ENCODE peak calls at places on chromosomes 3 and 15, in seven cellular contexts. One of them, this sample, is unnamed.

GRCh38 chr15:70319466-70319865 is 221.7 kb upstream of the TLE3 start:
- DNase-seq in T-cell: no peak
- DNase-seq in omental fat pad: no peak
- DNase-seq in iPS-NIHi11: no peak
- DNase-seq in RWPE1: no peak
- DNase-seq in stimulated activated CD4-positive, alpha-beta T cell treated with anti-CD3 and anti-CD28 coated beads, Interleukin-15, amount 100 ng/mL, for 1 hour: no peak
- DNase-seq in effector memory CD8-positive, alpha-beta T cell: no peak
- DNase-seq in this sample: no peak

GRCh38 chr3:104909188-104909587 is 457.5 kb upstream of the ALCAM start:
- DNase-seq in stimulated activated CD4-positive, alpha-beta T cell treated with anti-CD3 and anti-CD28 coated beads, Interleukin-15, amount 100 ng/mL, for 1 hour: no peak
- DNase-seq in omental fat pad: no peak
- DNase-seq in RWPE1: no peak
- DNase-seq in T-cell: no peak
- DNase-seq in effector memory CD8-positive, alpha-beta T cell: no peak
- DNase-seq in iPS-NIHi11: no peak
- DNase-seq in this sample: no peak

GRCh38 chr3:100359030-100359429 is 24.5 kb downstream of the NIT2 start:
- DNase-seq in stimulated activated CD4-positive, alpha-beta T cell treated with anti-CD3 and anti-CD28 coated beads, Interleukin-15, amount 100 ng/mL, for 1 hour: no peak
- DNase-seq in effector memory CD8-positive, alpha-beta T cell: no peak
- DNase-seq in T-cell: no peak
- DNase-seq in omental fat pad: no peak
- DNase-seq in iPS-NIHi11: no peak
- DNase-seq in RWPE1: no peak
- DNase-seq in this sample: no peak

GRCh38 chr15:95989392-95989791 is 341.1 kb upstream of the NR2F2 start:
- DNase-seq in effector memory CD8-positive, alpha-beta T cell: no peak
- DNase-seq in T-cell: no peak
- DNase-seq in omental fat pad: no peak
- DNase-seq in stimulated activated CD4-positive, alpha-beta T cell treated with anti-CD3 and anti-CD28 coated beads, Interleukin-15, amount 100 ng/mL, for 1 hour: no peak
- DNase-seq in iPS-NIHi11: no peak
- DNase-seq in RWPE1: no peak
- DNase-seq in this sample: no peak

GRCh38 chr15:45637552-45638033 is 2.8 kb downstream of the SQOR start:
- DNase-seq in omental fat pad: no peak
- DNase-seq in iPS-NIHi11: no peak
- DNase-seq in RWPE1: peak; percentile 66
- DNase-seq in effector memory CD8-positive, alpha-beta T cell: peak; percentile 57
- DNase-seq in T-cell: peak; percentile 40
- DNase-seq in stimulated activated CD4-positive, alpha-beta T cell treated with anti-CD3 and anti-CD28 coated beads, Interleukin-15, amount 100 ng/mL, for 1 hour: no peak
- DNase-seq in this sample: peak; percentile 73

GRCh38 chr3:52277972-52278509 is 408 bp downstream of the WDR82 start:
- DNase-seq in effector memory CD8-positive, alpha-beta T cell: no peak
- DNase-seq in omental fat pad: no peak
- DNase-seq in stimulated activated CD4-positive, alpha-beta T cell treated with anti-CD3 and anti-CD28 coated beads, Interleukin-15, amount 100 ng/mL, for 1 hour: no peak
- DNase-seq in T-cell: no peak
- DNase-seq in iPS-NIHi11: peak; percentile 68
- DNase-seq in RWPE1: peak; percentile 43
- DNase-seq in this sample: no peak

GRCh38 chr3:155753038-155753647 is 8.3 kb upstream of the PLCH1 start:
- DNase-seq in T-cell: no peak
- DNase-seq in omental fat pad: no peak
- DNase-seq in iPS-NIHi11: peak; percentile 35
- DNase-seq in RWPE1: peak; percentile 23
- DNase-seq in stimulated activated CD4-positive, alpha-beta T cell treated with anti-CD3 and anti-CD28 coated beads, Interleukin-15, amount 100 ng/mL, for 1 hour: no peak
- DNase-seq in effector memory CD8-positive, alpha-beta T cell: no peak
- DNase-seq in this sample: no peak

GRCh38 chr3:183825380-183826161 is at the start of gene MAP6D1:
- DNase-seq in effector memory CD8-positive, alpha-beta T cell: peak; percentile 27
- DNase-seq in iPS-NIHi11: peak; percentile 94
- DNase-seq in T-cell: peak; percentile 14
- DNase-seq in RWPE1: peak; percentile 38
- DNase-seq in stimulated activated CD4-positive, alpha-beta T cell treated with anti-CD3 and anti-CD28 coated beads, Interleukin-15, amount 100 ng/mL, for 1 hour: no peak
- DNase-seq in omental fat pad: no peak
- DNase-seq in this sample: peak; percentile 45

GRCh38 chr3:58167431-58168351 is 43.1 kb downstream of the DNASE1L3 start:
- DNase-seq in omental fat pad: no peak
- DNase-seq in RWPE1: peak; percentile 30
- DNase-seq in stimulated activated CD4-positive, alpha-beta T cell treated with anti-CD3 and anti-CD28 coated beads, Interleukin-15, amount 100 ng/mL, for 1 hour: no peak
- DNase-seq in iPS-NIHi11: peak; percentile 87
- DNase-seq in effector memory CD8-positive, alpha-beta T cell: peak; percentile 55
- DNase-seq in T-cell: peak; percentile 24
- DNase-seq in this sample: peak; percentile 29

GRCh38 chr3:5232570-5232969 is 45.1 kb downstream of the EDEM1 start:
- DNase-seq in stimulated activated CD4-positive, alpha-beta T cell treated with anti-CD3 and anti-CD28 coated beads, Interleukin-15, amount 100 ng/mL, for 1 hour: no peak
- DNase-seq in RWPE1: no peak
- DNase-seq in T-cell: no peak
- DNase-seq in iPS-NIHi11: peak; percentile 39
- DNase-seq in omental fat pad: no peak
- DNase-seq in effector memory CD8-positive, alpha-beta T cell: no peak
- DNase-seq in this sample: no peak

GRCh38 chr3:6605245-6605644 is 255.7 kb upstream of the GRM7 start:
- DNase-seq in T-cell: no peak
- DNase-seq in omental fat pad: no peak
- DNase-seq in RWPE1: no peak
- DNase-seq in effector memory CD8-positive, alpha-beta T cell: no peak
- DNase-seq in stimulated activated CD4-positive, alpha-beta T cell treated with anti-CD3 and anti-CD28 coated beads, Interleukin-15, amount 100 ng/mL, for 1 hour: no peak
- DNase-seq in iPS-NIHi11: no peak
- DNase-seq in this sample: no peak

GRCh38 chr3:190321789-190322603 is at the start of gene CLDN1:
- DNase-seq in iPS-NIHi11: peak; percentile 93
- DNase-seq in T-cell: peak; percentile 46
- DNase-seq in effector memory CD8-positive, alpha-beta T cell: peak; percentile 51
- DNase-seq in omental fat pad: peak; percentile 64
- DNase-seq in RWPE1: peak; percentile 72
- DNase-seq in stimulated activated CD4-positive, alpha-beta T cell treated with anti-CD3 and anti-CD28 coated beads, Interleukin-15, amount 100 ng/mL, for 1 hour: peak; percentile 45
- DNase-seq in this sample: peak; percentile 67

GRCh38 chr15:75823860-75824613 is 19.2 kb upstream of the UBE2Q2 start:
- DNase-seq in omental fat pad: no peak
- DNase-seq in stimulated activated CD4-positive, alpha-beta T cell treated with anti-CD3 and anti-CD28 coated beads, Interleukin-15, amount 100 ng/mL, for 1 hour: no peak
- DNase-seq in iPS-NIHi11: peak; percentile 87
- DNase-seq in RWPE1: no peak
- DNase-seq in T-cell: no peak
- DNase-seq in effector memory CD8-positive, alpha-beta T cell: no peak
- DNase-seq in this sample: no peak

GRCh38 chr15:88769161-88769971 is 33.9 kb upstream of the ACAN start:
- DNase-seq in effector memory CD8-positive, alpha-beta T cell: no peak
- DNase-seq in omental fat pad: no peak
- DNase-seq in RWPE1: no peak
- DNase-seq in iPS-NIHi11: peak; percentile 74
- DNase-seq in stimulated activated CD4-positive, alpha-beta T cell treated with anti-CD3 and anti-CD28 coated beads, Interleukin-15, amount 100 ng/mL, for 1 hour: no peak
- DNase-seq in T-cell: no peak
- DNase-seq in this sample: no peak

GRCh38 chr3:173395073-173395411 is 2.5 kb upstream of the NLGN1 start:
- DNase-seq in T-cell: no peak
- DNase-seq in stimulated activated CD4-positive, alpha-beta T cell treated with anti-CD3 and anti-CD28 coated beads, Interleukin-15, amount 100 ng/mL, for 1 hour: no peak
- DNase-seq in RWPE1: peak; percentile 33
- DNase-seq in effector memory CD8-positive, alpha-beta T cell: no peak
- DNase-seq in iPS-NIHi11: no peak
- DNase-seq in omental fat pad: no peak
- DNase-seq in this sample: no peak

GRCh38 chr3:84555629-84556028 is 403.2 kb upstream of the CADM2 start:
- DNase-seq in omental fat pad: no peak
- DNase-seq in iPS-NIHi11: no peak
- DNase-seq in RWPE1: no peak
- DNase-seq in T-cell: no peak
- DNase-seq in stimulated activated CD4-positive, alpha-beta T cell treated with anti-CD3 and anti-CD28 coated beads, Interleukin-15, amount 100 ng/mL, for 1 hour: no peak
- DNase-seq in effector memory CD8-positive, alpha-beta T cell: no peak
- DNase-seq in this sample: no peak

GRCh38 chr15:38226867-38227266 is 25.8 kb upstream of the SPRED1 start:
- DNase-seq in iPS-NIHi11: no peak
- DNase-seq in RWPE1: peak; percentile 79
- DNase-seq in T-cell: no peak
- DNase-seq in stimulated activated CD4-positive, alpha-beta T cell treated with anti-CD3 and anti-CD28 coated beads, Interleukin-15, amount 100 ng/mL, for 1 hour: no peak
- DNase-seq in effector memory CD8-positive, alpha-beta T cell: no peak
- DNase-seq in omental fat pad: no peak
- DNase-seq in this sample: no peak

GRCh38 chr15:68429691-68430470 is 2.1 kb downstream of the ITGA11 start:
- DNase-seq in omental fat pad: no peak
- DNase-seq in iPS-NIHi11: no peak
- DNase-seq in RWPE1: no peak
- DNase-seq in stimulated activated CD4-positive, alpha-beta T cell treated with anti-CD3 and anti-CD28 coated beads, Interleukin-15, amount 100 ng/mL, for 1 hour: no peak
- DNase-seq in T-cell: no peak
- DNase-seq in effector memory CD8-positive, alpha-beta T cell: no peak
- DNase-seq in this sample: no peak

GRCh38 chr15:25717861-25718504 is 145.1 kb downstream of the ATP10A start:
- DNase-seq in T-cell: no peak
- DNase-seq in effector memory CD8-positive, alpha-beta T cell: no peak
- DNase-seq in omental fat pad: no peak
- DNase-seq in stimulated activated CD4-positive, alpha-beta T cell treated with anti-CD3 and anti-CD28 coated beads, Interleukin-15, amount 100 ng/mL, for 1 hour: no peak
- DNase-seq in iPS-NIHi11: no peak
- DNase-seq in RWPE1: no peak
- DNase-seq in this sample: no peak